ENCODE peak calls at places on chromosomes 6 and 20, in four cellular contexts. One of them, this sample, is unnamed.

GRCh38 chr6:29131691-29132090 is 23.8 kb downstream of the OR2J3 start:
- DNase-seq in K562: no peak
- DNase-seq in HepG2: no peak
- DNase-seq in SK-N-SH: no peak
- DNase-seq in this sample: no peak

GRCh38 chr6:155623450-155624178 is 168.0 kb upstream of the NOX3 start:
- DNase-seq in HepG2: no peak
- DNase-seq in K562: no peak
- DNase-seq in SK-N-SH: no peak
- DNase-seq in this sample: no peak

GRCh38 chr6:44092312-44092884 is 34.9 kb downstream of the MRPL14 start:
- DNase-seq in HepG2: peak
- DNase-seq in SK-N-SH: no peak
- DNase-seq in K562: no peak
- DNase-seq in this sample: no peak

GRCh38 chr6:3372912-3373554 is 83.8 kb downstream of the SLC22A23 start:
- DNase-seq in K562: no peak
- DNase-seq in SK-N-SH: no peak
- DNase-seq in HepG2: peak
- DNase-seq in this sample: no peak

GRCh38 chr6:144284753-144285547 is at the start of gene UTRN:
- DNase-seq in HepG2: peak
- DNase-seq in K562: peak
- DNase-seq in SK-N-SH: peak
- DNase-seq in this sample: peak

GRCh38 chr6:33772114-33772830 is 16.7 kb downstream of the LEMD2 start:
- DNase-seq in K562: no peak
- DNase-seq in SK-N-SH: no peak
- DNase-seq in HepG2: no peak
- DNase-seq in this sample: no peak

GRCh38 chr6:37262446-37263026 is 4.6 kb upstream of the TMEM217 start:
- DNase-seq in K562: no peak
- DNase-seq in SK-N-SH: no peak
- DNase-seq in HepG2: no peak
- DNase-seq in this sample: no peak

GRCh38 chr6:144248003-144248402 is 37.1 kb upstream of the UTRN start:
- DNase-seq in SK-N-SH: no peak
- DNase-seq in HepG2: no peak
- DNase-seq in K562: no peak
- DNase-seq in this sample: no peak

GRCh38 chr6:66307490-66307889 is 600.5 kb upstream of the EYS start:
- DNase-seq in K562: no peak
- DNase-seq in SK-N-SH: no peak
- DNase-seq in HepG2: no peak
- DNase-seq in this sample: no peak

GRCh38 chr6:90934081-90934480 is 347.2 kb upstream of the MAP3K7 start:
- DNase-seq in K562: no peak
- DNase-seq in HepG2: no peak
- DNase-seq in SK-N-SH: no peak
- DNase-seq in this sample: no peak

GRCh38 chr20:50291428-50292323 is 101.0 kb downstream of the CEBPB start:
- DNase-seq in SK-N-SH: no peak
- DNase-seq in HepG2: no peak
- DNase-seq in K562: no peak
- DNase-seq in this sample: no peak

GRCh38 chr20:50043573-50044352 is 61.0 kb downstream of the SNAI1 start:
- DNase-seq in SK-N-SH: no peak
- DNase-seq in K562: no peak
- DNase-seq in HepG2: no peak
- DNase-seq in this sample: no peak

GRCh38 chr6:5878792-5879191 is 127.9 kb downstream of the NRN1 start:
- DNase-seq in SK-N-SH: no peak
- DNase-seq in K562: no peak
- DNase-seq in HepG2: no peak
- DNase-seq in this sample: no peak

GRCh38 chr20:926646-927045 is 10.5 kb upstream of the ANGPT4 start:
- DNase-seq in SK-N-SH: no peak
- DNase-seq in HepG2: no peak
- DNase-seq in K562: no peak
- DNase-seq in this sample: no peak

GRCh38 chr6:151286192-151286591 is 46.4 kb downstream of the AKAP12 start:
- DNase-seq in SK-N-SH: no peak
- DNase-seq in HepG2: no peak
- DNase-seq in K562: no peak
- DNase-seq in this sample: no peak

GRCh38 chr6:137904822-137905617 is 38.0 kb downstream of the TNFAIP3 start:
- DNase-seq in HepG2: no peak
- DNase-seq in SK-N-SH: no peak
- DNase-seq in K562: no peak
- DNase-seq in this sample: no peak

GRCh38 chr6:44177691-44178423 is 19.2 kb downstream of the CAPN11 start:
- DNase-seq in HepG2: no peak
- DNase-seq in K562: no peak
- DNase-seq in SK-N-SH: no peak
- DNase-seq in this sample: no peak

GRCh38 chr6:1420382-1420781 is 31.0 kb downstream of the FOXF2 start:
- DNase-seq in SK-N-SH: no peak
- DNase-seq in K562: no peak
- DNase-seq in HepG2: no peak
- DNase-seq in this sample: no peak

GRCh38 chr20:62355527-62356142 is 11.5 kb downstream of the LAMA5 start:
- DNase-seq in HepG2: peak
- DNase-seq in K562: no peak
- DNase-seq in SK-N-SH: no peak
- DNase-seq in this sample: no peak

GRCh38 chr6:130946076-130946475 is 117.0 kb downstream of the EPB41L2 start:
- DNase-seq in K562: no peak
- DNase-seq in SK-N-SH: no peak
- DNase-seq in HepG2: no peak
- DNase-seq in this sample: no peak

GRCh38 chr20:8153281-8153908 is 21.3 kb downstream of the PLCB1 start:
- DNase-seq in SK-N-SH: no peak
- DNase-seq in HepG2: no peak
- DNase-seq in K562: no peak
- DNase-seq in this sample: no peak

GRCh38 chr6:75306074-75306473 is 21.5 kb upstream of the TMEM30A start:
- DNase-seq in K562: no peak
- DNase-seq in SK-N-SH: no peak
- DNase-seq in HepG2: no peak
- DNase-seq in this sample: no peak

GRCh38 chr6:113927001-113927400 is 43.9 kb downstream of the HDAC2 start:
- DNase-seq in SK-N-SH: no peak
- DNase-seq in K562: no peak
- DNase-seq in HepG2: no peak
- DNase-seq in this sample: no peak

GRCh38 chr6:159168536-159169192 is 536 bp upstream of the FNDC1 start:
- DNase-seq in K562: peak
- DNase-seq in SK-N-SH: peak
- DNase-seq in HepG2: peak
- DNase-seq in this sample: peak

GRCh38 chr6:83086751-83087150 is 19.3 kb downstream of the DOP1A start:
- DNase-seq in HepG2: no peak
- DNase-seq in K562: no peak
- DNase-seq in SK-N-SH: no peak
- DNase-seq in this sample: no peak

GRCh38 chr6:43770417-43771209 is 602 bp downstream of the VEGFA start:
- DNase-seq in K562: peak
- DNase-seq in HepG2: peak
- DNase-seq in SK-N-SH: peak
- DNase-seq in this sample: peak

GRCh38 chr6:146200136-146200708 is 171.4 kb downstream of the GRM1 start:
- DNase-seq in K562: no peak
- DNase-seq in SK-N-SH: no peak
- DNase-seq in HepG2: no peak
- DNase-seq in this sample: no peak

GRCh38 chr6:7165002-7165735 is 57.4 kb downstream of the RREB1 start:
- DNase-seq in HepG2: peak
- DNase-seq in K562: peak
- DNase-seq in SK-N-SH: no peak
- DNase-seq in this sample: no peak

GRCh38 chr6:160586374-160586773 is 77.7 kb downstream of the LPA start:
- DNase-seq in K562: no peak
- DNase-seq in HepG2: no peak
- DNase-seq in SK-N-SH: no peak
- DNase-seq in this sample: no peak

DNA sequence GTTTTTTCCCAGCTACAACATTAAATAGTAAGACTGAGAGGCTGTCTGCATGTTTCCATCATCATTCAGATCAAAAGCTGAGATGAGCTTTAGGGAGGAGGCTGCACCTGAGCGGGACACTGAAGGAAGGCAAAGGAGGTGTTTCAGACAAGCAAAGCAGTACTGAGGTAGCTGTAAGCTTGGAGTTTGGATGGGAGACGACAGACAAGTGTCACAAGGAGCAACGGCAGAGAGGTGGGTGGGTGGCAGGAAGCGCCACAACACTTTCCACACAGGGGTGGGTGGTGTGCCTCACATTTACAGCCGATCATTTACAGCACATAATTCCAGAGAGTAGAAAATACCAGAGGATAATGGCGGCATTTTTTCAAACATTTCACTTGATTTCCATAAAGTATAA is 205.5 kb upstream of the SHLD1 start:
- DNase-seq in HepG2: no peak
- DNase-seq in K562: no peak
- DNase-seq in SK-N-SH: no peak
- DNase-seq in this sample: no peak
- TF ChIP-seq FOXJ3 in HepG2: no peak
- TF ChIP-seq FOXJ3 in K562: no peak
- TF ChIP-seq FOXJ3 in SK-N-SH: no peak
- TF ChIP-seq FOXJ3 in this sample: no peak

DNA sequence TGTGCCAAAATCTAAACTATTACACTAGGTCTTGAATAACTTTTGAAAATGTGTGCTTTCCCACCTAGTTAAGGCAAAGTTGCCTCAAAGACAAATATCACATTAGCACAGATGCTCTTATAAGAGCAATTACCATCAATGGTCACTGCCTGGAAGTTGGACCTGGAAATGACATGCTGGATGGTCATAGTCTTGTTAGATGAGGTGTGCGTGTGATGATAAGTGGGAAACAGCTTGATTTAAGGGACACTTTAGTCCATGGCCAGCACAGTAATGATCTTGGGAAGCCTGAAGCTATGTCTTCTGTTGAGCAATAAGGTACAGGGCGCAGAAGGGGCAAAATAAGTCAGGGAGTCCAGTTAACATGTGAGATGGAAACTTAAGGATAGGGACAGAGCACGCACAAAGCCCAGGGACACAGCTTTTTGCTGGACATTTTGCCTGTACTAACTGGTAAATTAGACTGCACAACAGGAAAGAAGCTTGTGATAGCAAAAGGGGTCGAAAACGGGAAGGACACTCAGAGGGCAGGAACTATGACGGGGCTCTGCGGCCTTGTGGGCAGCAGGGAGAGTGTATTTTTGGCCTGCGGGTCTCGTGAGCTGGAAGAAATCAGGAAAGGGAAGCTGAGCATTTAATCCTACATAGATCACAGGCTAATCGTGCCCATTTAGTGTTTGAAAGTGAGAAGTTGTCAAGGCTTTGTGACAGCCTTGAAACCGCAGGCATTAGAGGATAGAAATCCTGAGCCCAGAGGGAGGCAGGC is 66.7 kb upstream of the BMP2 start:
- DNase-seq in K562: no peak
- DNase-seq in HepG2: no peak
- DNase-seq in SK-N-SH: no peak
- DNase-seq in this sample: no peak
- TF ChIP-seq FOXJ3 in K562: no peak
- TF ChIP-seq FOXJ3 in HepG2: no peak
- TF ChIP-seq FOXJ3 in SK-N-SH: no peak
- TF ChIP-seq FOXJ3 in this sample: no peak

DNA sequence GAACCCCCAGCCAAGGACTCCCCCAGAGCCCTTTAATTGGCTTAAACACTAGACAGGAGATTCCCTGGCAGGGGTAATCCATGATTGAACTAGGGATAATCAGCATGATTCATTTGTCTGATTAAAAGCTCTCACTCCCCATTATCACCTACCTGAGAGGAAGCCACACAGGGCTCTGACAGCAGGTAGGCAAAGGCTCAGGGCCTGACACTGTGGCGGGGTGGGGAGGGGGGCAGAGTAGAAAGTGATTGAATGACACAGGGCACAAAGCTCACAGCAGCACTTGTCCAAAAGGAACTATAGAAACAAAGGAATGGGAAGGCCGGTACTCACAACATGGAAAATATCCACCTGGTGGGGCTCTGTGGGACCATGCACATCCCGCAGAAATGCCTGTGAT is 231.6 kb downstream of the MAFB start:
- DNase-seq in K562: no peak
- DNase-seq in SK-N-SH: no peak
- DNase-seq in HepG2: no peak
- DNase-seq in this sample: no peak
- TF ChIP-seq FOXJ3 in K562: no peak
- TF ChIP-seq FOXJ3 in SK-N-SH: no peak
- TF ChIP-seq FOXJ3 in HepG2: no peak
- TF ChIP-seq FOXJ3 in this sample: no peak

GRCh38 chr6:88989215-88989614 is 25.8 kb upstream of the RNGTT start:
- DNase-seq in HepG2: no peak
- DNase-seq in SK-N-SH: no peak
- DNase-seq in K562: no peak
- DNase-seq in this sample: no peak
- TF ChIP-seq FOXJ3 in HepG2: no peak
- TF ChIP-seq FOXJ3 in SK-N-SH: no peak
- TF ChIP-seq FOXJ3 in K562: no peak
- TF ChIP-seq FOXJ3 in this sample: no peak

DNA sequence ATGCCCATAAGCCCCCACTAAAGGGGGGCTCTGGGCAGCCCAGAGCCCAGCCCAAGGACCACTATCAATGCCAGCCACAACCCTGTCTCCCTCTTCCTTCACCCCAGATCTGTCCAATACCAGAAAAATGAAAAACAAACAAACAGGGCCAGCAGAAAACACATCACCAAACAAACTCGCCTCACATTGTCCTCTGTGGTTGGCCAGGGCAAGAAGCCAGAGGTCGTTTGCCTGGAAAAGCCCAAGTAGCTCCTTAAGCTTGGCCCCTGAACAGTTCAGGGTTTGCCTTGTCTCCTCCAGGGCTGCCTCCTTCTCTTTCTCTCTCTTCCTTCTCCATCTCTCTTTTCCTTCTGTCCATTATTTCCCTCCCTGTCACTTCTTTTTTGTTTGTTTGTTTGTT is 10.1 kb upstream of the SCUBE3 start:
- DNase-seq in K562: no peak
- DNase-seq in HepG2: no peak
- DNase-seq in SK-N-SH: no peak
- DNase-seq in this sample: no peak
- TF ChIP-seq FOXJ3 in K562: no peak
- TF ChIP-seq FOXJ3 in HepG2: no peak
- TF ChIP-seq FOXJ3 in SK-N-SH: no peak
- TF ChIP-seq FOXJ3 in this sample: no peak

This sample was measured in WTC11.